ENCODE peak calls at places on chromosomes 11 and 22, in eight cellular contexts. G, T, V, J, Y, Q, W and K are unnamed samples. For H3K36me3, the result is how much of the 10 kb centered on the place peaks cover.

GRCh38 chr11:128599729-128600128 is 12.4 kb upstream of the ETS1 start:
- DNase-seq in G (peak), T (no peak), V (no peak), J (no peak), Y (no peak), Q (peak), W (no peak), K (no peak)

GRCh38 chr11:68430801-68431200 is 29.8 kb upstream of the PPP6R3 start:
- DNase-seq in G (no peak), T (no peak), V (no peak), J (no peak), Y (no peak), Q (no peak), W (no peak), K (no peak)

GRCh38 chr11:8830641-8831040 is 80.3 kb upstream of the AKIP1 start:
- DNase-seq in G (no peak), T (no peak), V (no peak), J (no peak), Y (no peak), Q (no peak), W (no peak), K (no peak)

GRCh38 chr11:92828576-92828975 is 140.9 kb upstream of the MTNR1B start:
- DNase-seq in G (no peak), T (no peak), V (no peak), J (no peak), Y (no peak), Q (no peak), W (no peak), K (no peak)

GRCh38 chr11:33692013-33692504 is 8.6 kb downstream of the C11orf91 start:
- DNase-seq in G (peak), T (no peak), V (no peak), J (no peak), Y (no peak), Q (peak), W (peak), K (no peak)

GRCh38 chr11:76666830-76667229 is 3.7 kb downstream of the LRRC32 start:
- DNase-seq in G (no peak), T (no peak), V (no peak), J (no peak), Y (no peak), Q (no peak), W (no peak), K (no peak)

GRCh38 chr11:104467414-104467813 is 303.5 kb upstream of the PDGFD start:
- DNase-seq in G (no peak), T (no peak), V (no peak), J (no peak), Y (no peak), Q (no peak), W (no peak), K (no peak)

GRCh38 chr11:115459563-115459962 is 44.7 kb downstream of the CADM1 start:
- DNase-seq in G (no peak), T (no peak), V (no peak), J (no peak), Y (no peak), Q (peak), W (no peak), K (no peak)

GRCh38 chr22:22533863-22534262 is 13.8 kb upstream of the ZNF280A start:
- DNase-seq in G (no peak), T (no peak), V (no peak), J (no peak), Y (no peak), Q (no peak), W (no peak), K (no peak)

GRCh38 chr22:38657248-38657909 is 941 bp downstream of the CBY1 start:
- DNase-seq in G (peak), T (peak), V (no peak), J (peak), Y (no peak), Q (no peak), W (no peak), K (peak)

GRCh38 chr11:31643831-31644230 is 134.3 kb downstream of the ELP4 start:
- DNase-seq in G (peak), T (no peak), V (no peak), J (no peak), Y (no peak), Q (peak), W (no peak), K (no peak)

GRCh38 chr11:14460147-14460546 is 39.5 kb downstream of the COPB1 start:
- DNase-seq in G (peak), T (no peak), V (no peak), J (no peak), Y (no peak), Q (no peak), W (no peak), K (no peak)

GRCh38 chr22:17910561-17911311 is 113.6 kb downstream of the MICAL3 start:
- DNase-seq in G (peak), T (no peak), V (peak), J (no peak), Y (no peak), Q (peak), W (no peak), K (no peak)

GRCh38 chr11:60757231-60757800 is 649 bp downstream of the MS4A15 start:
- DNase-seq in G (no peak), T (no peak), V (no peak), J (no peak), Y (no peak), Q (no peak), W (no peak), K (no peak)

GRCh38 chr11:86548278-86548917 is 124.0 kb downstream of the ME3 start:
- DNase-seq in G (peak), T (no peak), V (no peak), J (no peak), Y (no peak), Q (peak), W (no peak), K (no peak)

GRCh38 chr22:20024225-20025087 is 3.5 kb downstream of the TANGO2 start:
- DNase-seq in G (no peak), T (no peak), V (peak), J (no peak), Y (no peak), Q (no peak), W (peak), K (no peak)

GRCh38 chr11:94504689-94505293 is 7.5 kb upstream of the C11orf97 start:
- DNase-seq in G (peak), T (peak), V (no peak), J (peak), Y (peak), Q (peak), W (no peak), K (no peak)

GRCh38 chr11:107666911-107667568 is 44.8 kb downstream of the SLN start:
- DNase-seq in G (no peak), T (no peak), V (no peak), J (no peak), Y (no peak), Q (no peak), W (no peak), K (no peak)

GRCh38 chr11:44622190-44622650 is 56.8 kb downstream of the CD82 start:
- DNase-seq in G (no peak), T (no peak), V (no peak), J (no peak), Y (no peak), Q (no peak), W (no peak), K (no peak)

GRCh38 chr22:39997939-39998726 is 3.4 kb downstream of the FAM83F start:
- DNase-seq in G (peak), T (no peak), V (peak), J (no peak), Y (no peak), Q (peak), W (peak), K (no peak)

GRCh38 chr11:64853709-64854108 is 9.3 kb upstream of the CDC42BPG start:
- DNase-seq in G (no peak), T (no peak), V (no peak), J (no peak), Y (peak), Q (no peak), W (no peak), K (no peak)

GRCh38 chr11:122423283-122423682 is 232.2 kb upstream of the UBASH3B start:
- DNase-seq in G (no peak), T (no peak), V (no peak), J (no peak), Y (no peak), Q (no peak), W (no peak), K (no peak)

GRCh38 chr11:46360878-46361277 is 13.6 kb downstream of the DGKZ start:
- DNase-seq in G (no peak), T (peak), V (peak), J (no peak), Y (no peak), Q (no peak), W (no peak), K (no peak)

GRCh38 chr11:70825893-70826540 is 426.4 kb downstream of the SHANK2 start:
- DNase-seq in G (no peak), T (no peak), V (no peak), J (no peak), Y (no peak), Q (no peak), W (no peak), K (no peak)

GRCh38 chr11:598005-598680 is 17.6 kb downstream of the IRF7 start:
- DNase-seq in G (no peak), T (no peak), V (no peak), J (no peak), Y (no peak), Q (no peak), W (peak), K (no peak)
- H3K36me3 ChIP-seq in G (under half), T (half or more), V (half or more), J (half or more), Y (half or more), Q (half or more), W (half or more), K (under half)

GRCh38 chr11:125649465-125650166 is 24.7 kb downstream of the CHEK1 start:
- DNase-seq in G (no peak), T (no peak), V (no peak), J (no peak), Y (peak), Q (no peak), W (no peak), K (no peak)
- H3K36me3 ChIP-seq in G (under half), T (half or more), V (under half), J (under half), Y (under half), Q (under half), W (half or more), K (under half)

GRCh38 chr11:79488286-79488685 is 47.5 kb upstream of the TENM4 start:
- DNase-seq in G (no peak), T (no peak), V (no peak), J (no peak), Y (no peak), Q (no peak), W (no peak), K (no peak)

GRCh38 chr11:79498681-79499080 is 57.9 kb upstream of the TENM4 start:
- DNase-seq in G (no peak), T (no peak), V (no peak), J (no peak), Y (no peak), Q (no peak), W (no peak), K (no peak)

GRCh38 chr11:79492008-79492407 is 51.2 kb upstream of the TENM4 start:
- DNase-seq in G (no peak), T (no peak), V (no peak), J (no peak), Y (no peak), Q (no peak), W (no peak), K (no peak)

GRCh38 chr11:79493555-79494171 is 52.8 kb upstream of the TENM4 start:
- DNase-seq in G (peak), T (peak), V (peak), J (no peak), Y (peak), Q (peak), W (peak), K (peak)
- H3K36me3 ChIP-seq in G (under half), T (under half), V (under half), J (under half), Y (under half), Q (under half), W (under half), K (under half)

DNA sequence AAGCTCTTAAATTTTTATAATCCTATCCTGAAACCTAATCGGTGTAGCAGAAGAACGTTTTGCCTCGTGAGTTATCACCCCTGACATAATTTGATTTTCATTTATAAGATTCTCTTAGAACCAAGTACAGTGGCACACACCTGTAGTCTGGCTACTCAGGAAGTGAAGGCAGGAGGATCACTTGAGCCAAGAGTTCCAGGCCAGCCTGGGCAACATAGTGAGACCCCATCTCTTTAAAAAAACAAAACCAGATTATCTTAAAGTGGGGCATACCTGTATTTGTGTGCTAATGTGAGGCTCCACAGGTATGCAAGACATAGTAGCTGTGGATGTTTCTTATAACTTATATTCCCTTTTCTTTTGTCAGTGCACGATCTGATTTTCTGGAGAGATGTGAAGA is 19.0 kb downstream of the ZFTA start:
- DNase-seq in G (no peak), T (no peak), V (no peak), J (no peak), Y (no peak), Q (no peak), W (no peak), K (no peak)
- H3K36me3 ChIP-seq in G (under half), T (under half), V (half or more), J (under half), Y (under half), Q (under half), W (under half), K (under half)